ENCODE peak calls at places on chromosomes 16 and 17, in nine cellular contexts. X is frontal cortex, Y is HFFc6, E is AG04450, P is EL, J is NCI-H510A, W is uterus, D is cardiac fibroblast, L is Caki2. H is an unnamed sample.

GRCh38 chr17:66301864-66302741 is at the start of gene PRKCA:
- DNase-seq in D (peak; percentile 87), J (peak; percentile 57), E (no peak), Y (peak; percentile 56), W (peak; percentile 74), L (peak; percentile 45), P (peak; percentile 81), X (peak; percentile 89), H (peak; percentile 55)

GRCh38 chr17:18855831-18856624 is 1.9 kb upstream of the PRPSAP2 start:
- DNase-seq in D (peak; percentile 95), L (peak; percentile 90), J (peak; percentile 93), E (peak; percentile 87), X (peak; percentile 77), Y (peak; percentile 94), W (peak; percentile 95), P (peak; percentile 96), H (peak; percentile 93)

GRCh38 chr17:74859439-74860228 is at the start of gene GRIN2C:
- DNase-seq in W (no peak), J (no peak), E (no peak), X (peak; percentile 73), D (no peak), L (no peak), Y (no peak), P (no peak), H (no peak)

GRCh38 chr16:12815361-12815760 is 11.7 kb upstream of the CPPED1 start:
- DNase-seq in W (no peak), P (no peak), J (no peak), E (no peak), L (no peak), X (no peak), Y (no peak), D (no peak), H (no peak)

GRCh38 chr16:68331879-68332410 is 21.1 kb downstream of the PRMT7 start:
- DNase-seq in W (no peak), X (no peak), D (no peak), Y (peak; percentile 66), L (no peak), E (peak; percentile 59), J (no peak), P (peak; percentile 39), H (no peak)

GRCh38 chr16:27650073-27650701 is 100.2 kb downstream of the KATNIP start:
- DNase-seq in L (no peak), D (peak; percentile 54), Y (no peak), W (no peak), J (no peak), E (no peak), X (no peak), P (no peak), H (no peak)

GRCh38 chr17:79747508-79748295 is 17.0 kb downstream of the ENPP7 start:
- DNase-seq in W (no peak), Y (no peak), X (peak; percentile 39), E (no peak), J (no peak), L (no peak), D (no peak), P (no peak), H (no peak)

GRCh38 chr16:73095885-73096341 is 48.0 kb upstream of the ZFHX3 start:
- DNase-seq in J (no peak), W (no peak), E (no peak), L (no peak), Y (no peak), P (no peak), D (peak; percentile 38), X (no peak), H (no peak)

GRCh38 chr17:9473716-9474115 is 101.9 kb downstream of the STX8 start:
- DNase-seq in Y (peak; percentile 22), P (peak; percentile 74), W (no peak), X (no peak), D (peak; percentile 31), J (no peak), E (no peak), L (no peak), H (peak; percentile 74)

GRCh38 chr16:65049679-65050078 is 72.2 kb downstream of the CDH11 start:
- DNase-seq in E (no peak), J (no peak), L (no peak), D (no peak), X (no peak), P (no peak), Y (no peak), W (no peak), H (no peak)

GRCh38 chr17:31680126-31680525 is 178.9 kb downstream of the COPRS start:
- DNase-seq in Y (no peak), D (no peak), E (no peak), W (no peak), X (no peak), P (no peak), L (no peak), J (no peak), H (no peak)

GRCh38 chr16:20675488-20676267 is 21.8 kb downstream of the ACSM1 start:
- DNase-seq in J (peak; percentile 63), L (peak; percentile 44), P (no peak), Y (no peak), X (no peak), W (peak; percentile 62), E (no peak), D (peak; percentile 53), H (no peak)

GRCh38 chr16:16071631-16072244 is 122.3 kb downstream of the ABCC1 start:
- DNase-seq in J (no peak), X (no peak), L (no peak), Y (no peak), E (no peak), D (peak; percentile 78), W (peak; percentile 59), P (peak; percentile 13), H (no peak)

GRCh38 chr16:13935408-13935807 is 15.5 kb downstream of the ERCC4 start:
- DNase-seq in D (no peak), P (no peak), X (no peak), J (no peak), L (no peak), E (no peak), Y (no peak), W (no peak), H (no peak)

GRCh38 chr17:40718904-40719303 is 15.4 kb upstream of the KRT24 start:
- DNase-seq in W (no peak), X (no peak), P (peak; percentile 13), E (no peak), J (no peak), Y (no peak), L (no peak), D (no peak), H (no peak)

GRCh38 chr16:9859706-9860105 is 322.5 kb downstream of the GRIN2A start:
- DNase-seq in X (no peak), P (peak; percentile 40), W (no peak), J (no peak), L (no peak), Y (no peak), D (no peak), E (no peak), H (no peak)

GRCh38 chr17:59699786-59700185 is 7.4 kb downstream of the PTRH2 start:
- DNase-seq in D (no peak), Y (no peak), L (no peak), P (no peak), W (no peak), E (no peak), J (no peak), X (no peak), H (no peak)

GRCh38 chr16:68328151-68328859 is 17.5 kb downstream of the PRMT7 start:
- DNase-seq in E (peak; percentile 67), W (peak; percentile 72), Y (peak; percentile 81), L (peak; percentile 69), P (peak; percentile 78), X (peak; percentile 55), J (peak; percentile 42), D (peak; percentile 89), H (peak; percentile 72)

GRCh38 chr16:21611546-21612384 is 12.4 kb downstream of the METTL9 start:
- DNase-seq in P (no peak), J (no peak), Y (no peak), D (peak; percentile 24), W (no peak), E (no peak), L (peak; percentile 32), X (no peak), H (no peak)

GRCh38 chr17:1008008-1008761 is 11.3 kb downstream of the TIMM22 start:
- DNase-seq in L (no peak), P (no peak), D (no peak), X (peak; percentile 52), Y (no peak), W (no peak), E (no peak), J (no peak), H (no peak)

GRCh38 chr16:57941016-57941656 is 29.8 kb downstream of the CNGB1 start:
- DNase-seq in E (no peak), X (no peak), L (peak; percentile 22), Y (no peak), W (no peak), J (no peak), D (peak; percentile 53), P (no peak), H (peak; percentile 39)

GRCh38 chr16:25110392-25110947 is 1.1 kb upstream of the LCMT1 start:
- DNase-seq in Y (no peak), J (no peak), W (no peak), P (no peak), X (no peak), L (peak; percentile 22), D (no peak), E (no peak), H (peak; percentile 19)

GRCh38 chr17:4721203-4722135 is 9.8 kb upstream of the MED11 start:
- DNase-seq in X (no peak), J (no peak), L (peak; percentile 92), D (peak; percentile 46), W (no peak), E (no peak), Y (no peak), P (peak; percentile 58), H (peak; percentile 63)

GRCh38 chr17:29163563-29163962 is 16.6 kb downstream of the MYO18A start:
- DNase-seq in P (no peak), W (no peak), D (peak; percentile 62), L (no peak), J (no peak), Y (no peak), E (no peak), X (no peak), H (no peak)

GRCh38 chr17:51819341-51819740 is 339.2 kb downstream of the CA10 start:
- DNase-seq in D (no peak), X (no peak), Y (no peak), J (no peak), E (no peak), L (no peak), W (no peak), P (no peak), H (no peak)

H was measured in HT1080.